ENCODE peak calls at places on chromosomes 7 and 10, in five cellular contexts. S is PC-3, W is HepG2, I is GM23248, M is mammary epithelial cell. L is an unnamed sample.
A peak's percentile ranks its signal among the peaks of the same experiment; 100 is the strongest.

GRCh38 chr7:106356-106755 is 86.0 kb upstream of the FAM20C start:
- DNase-seq in S (no peak), W (no peak), I (no peak), M (no peak), L (no peak)

GRCh38 chr10:85600744-85601081 is 765.9 kb downstream of the GRID1 start:
- DNase-seq in S (no peak), W (no peak), I (no peak), M (no peak), L (no peak)

GRCh38 chr10:90587081-90587491 is 270.8 kb downstream of the HTR7 start:
- DNase-seq in S (peak; percentile 84), W (no peak), I (no peak), M (peak; percentile 72), L (no peak)

GRCh38 chr10:5551531-5552375 is 27.0 kb downstream of the CALML3 start:
- DNase-seq in S (peak; percentile 84), W (no peak), I (no peak), M (peak; percentile 100), L (no peak)

GRCh38 chr10:7593068-7593467 is 73.7 kb downstream of the ITIH5 start:
- DNase-seq in S (no peak), W (no peak), I (peak; percentile 30), M (no peak), L (no peak)

GRCh38 chr10:4847580-4848020 is 21.6 kb downstream of the AKR1E2 start:
- DNase-seq in S (peak; percentile 46), W (no peak), I (peak; percentile 85), M (peak; percentile 17), L (no peak)

GRCh38 chr7:113636727-113637421 is 281.9 kb downstream of the PPP1R3A start:
- DNase-seq in S (peak; percentile 41), W (no peak), I (peak; percentile 18), M (peak; percentile 94), L (no peak)

GRCh38 chr7:20217193-20217948 is at the start of gene MACC1:
- DNase-seq in S (peak; percentile 95), W (no peak), I (no peak), M (peak; percentile 94), L (no peak)

GRCh38 chr7:118005021-118005420 is 131.8 kb upstream of the CTTNBP2 start:
- DNase-seq in S (no peak), W (no peak), I (no peak), M (no peak), L (no peak)

GRCh38 chr7:2738110-2738509 is 50.1 kb downstream of the AMZ1 start:
- DNase-seq in S (no peak), W (no peak), I (no peak), M (no peak), L (no peak)

GRCh38 chr7:20307119-20307518 is 23.6 kb upstream of the ITGB8 start:
- DNase-seq in S (no peak), W (no peak), I (peak; percentile 31), M (no peak), L (no peak)

GRCh38 chr7:150425670-150426069 is 24.8 kb upstream of the GIMAP8 start:
- DNase-seq in S (no peak), W (no peak), I (no peak), M (no peak), L (no peak)

GRCh38 chr10:132845780-132846595 is 60.0 kb upstream of the NKX6-2 start:
- DNase-seq in S (no peak), W (no peak), I (no peak), M (no peak), L (no peak)

GRCh38 chr7:30493231-30493630 is 11.4 kb downstream of the GGCT start:
- DNase-seq in S (no peak), W (peak; percentile 34), I (no peak), M (no peak), L (no peak)

GRCh38 chr7:76257973-76258372 is 44.5 kb upstream of the HSPB1 start:
- DNase-seq in S (no peak), W (peak; percentile 23), I (no peak), M (no peak), L (no peak)

GRCh38 chr10:132037676-132037975 is 28.1 kb upstream of the JAKMIP3 start:
- DNase-seq in S (no peak), W (no peak), I (no peak), M (no peak), L (no peak)

GRCh38 chr10:4939224-4940072 is 23.8 kb upstream of the AKR1C1 start:
- DNase-seq in S (peak; percentile 43), W (peak; percentile 62), I (peak; percentile 63), M (peak; percentile 22), L (no peak)

GRCh38 chr10:79403441-79404230 is 41.8 kb downstream of the ZCCHC24 start:
- DNase-seq in S (peak; percentile 82), W (peak; percentile 87), I (no peak), M (peak; percentile 10), L (no peak)

GRCh38 chr7:116395125-116395791 is 104.3 kb upstream of the CAV2 start:
- DNase-seq in S (peak; percentile 92), W (no peak), I (peak; percentile 94), M (peak; percentile 93), L (no peak)

GRCh38 chr7:14021069-14021468 is 31.6 kb upstream of the ETV1 start:
- DNase-seq in S (peak; percentile 69), W (no peak), I (peak; percentile 61), M (peak; percentile 78), L (no peak)

GRCh38 chr10:4810093-4810492 is 15.9 kb upstream of the AKR1E2 start:
- DNase-seq in S (no peak), W (no peak), I (no peak), M (no peak), L (no peak)

GRCh38 chr7:129373651-129374428 is 60.4 kb upstream of the STRIP2 start:
- DNase-seq in S (no peak), W (no peak), I (no peak), M (no peak), L (no peak)

GRCh38 chr7:97013555-97013954 is 8.2 kb downstream of the DLX6 start:
- DNase-seq in S (no peak), W (no peak), I (no peak), M (no peak), L (no peak)

GRCh38 chr10:5892007-5892406 is 2.0 kb downstream of the FBH1 start:
- DNase-seq in S (no peak), W (no peak), I (peak; percentile 70), M (no peak), L (no peak)

GRCh38 chr7:79436378-79436777 is 17.1 kb downstream of the MAGI2 start:
- DNase-seq in S (peak; percentile 40), W (no peak), I (peak; percentile 37), M (no peak), L (no peak)

GRCh38 chr10:51117794-51118193 is 43.5 kb downstream of the PRKG1 start:
- DNase-seq in S (no peak), W (no peak), I (peak; percentile 43), M (no peak), L (no peak)

GRCh38 chr10:72756674-72757385 is 64.9 kb downstream of the MCU start:
- DNase-seq in S (no peak), W (no peak), I (no peak), M (no peak), L (no peak)

GRCh38 chr10:103917326-103918052 is 495 bp downstream of the STN1 start:
- DNase-seq in S (no peak), W (peak; percentile 18), I (peak; percentile 76), M (no peak), L (no peak)

GRCh38 chr10:14436233-14436632 is 105.5 kb upstream of the FRMD4A start:
- DNase-seq in S (no peak), W (no peak), I (no peak), M (no peak), L (no peak)
- H3K9ac ChIP-seq in S (no peak overlapping the region), W (no peak overlapping the region), I (no peak overlapping the region), M (no peak overlapping the region), L (no peak overlapping the region)

GRCh38 chr7:157947504-157947903 is 610.7 kb downstream of the DNAJB6 start:
- DNase-seq in S (no peak), W (no peak), I (no peak), M (no peak), L (no peak)
- H3K9me3 ChIP-seq in S (peaks cover 5% of the 10 kb centered on the region), W (peaks cover 8% of the 10 kb centered on the region), I (no peaks in the 10 kb centered on the region), M (peaks cover 23% of the 10 kb centered on the region), L (peaks cover 2% of the 10 kb centered on the region)

GRCh38 chr10:43458227-43458626 is 21.3 kb downstream of the ZNF487 start:
- DNase-seq in S (no peak), W (no peak), I (no peak), M (no peak), L (no peak)

GRCh38 chr10:43448742-43449141 is 11.8 kb downstream of the ZNF487 start:
- DNase-seq in S (no peak), W (no peak), I (no peak), M (no peak), L (no peak)

GRCh38 chr10:43452356-43452914 is 15.5 kb downstream of the ZNF487 start:
- DNase-seq in S (no peak), W (no peak), I (peak; percentile 52), M (peak; percentile 22), L (no peak)

DNA sequence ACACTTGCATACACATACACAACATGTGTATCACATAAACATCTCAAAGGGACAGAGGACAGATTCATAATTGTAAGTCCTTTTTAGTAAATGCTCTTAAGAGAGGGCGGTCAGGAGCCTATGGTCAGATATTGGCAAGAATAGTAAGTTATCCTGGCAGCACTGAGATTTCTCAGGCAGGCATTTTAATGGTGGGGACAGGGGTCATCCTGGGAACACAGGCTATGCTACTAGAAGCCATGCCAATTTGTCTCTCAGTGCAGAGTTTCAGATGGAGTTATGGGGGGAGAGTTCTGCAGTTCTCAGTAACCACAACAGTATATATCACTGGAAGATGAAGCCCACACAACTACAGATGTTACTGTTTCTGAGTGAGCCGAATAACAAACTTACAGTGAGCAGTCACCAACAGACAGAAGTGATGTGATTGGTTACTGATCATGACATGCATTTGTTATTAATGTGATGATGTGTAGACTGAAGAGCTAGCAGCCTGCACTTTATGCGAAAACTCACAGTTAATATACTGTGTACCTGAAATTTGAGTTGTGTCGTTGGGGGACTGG is 16.4 kb downstream of the ZNF487 start:
- DNase-seq in S (no peak), W (no peak), I (peak; percentile 43), M (no peak), L (peak; percentile 48)
- H3K9ac ChIP-seq in S (no peak overlapping the region), W (no peak overlapping the region), I (no peak overlapping the region), M (no peak overlapping the region), L (peak overlapping the region; percentile 86)

DNA sequence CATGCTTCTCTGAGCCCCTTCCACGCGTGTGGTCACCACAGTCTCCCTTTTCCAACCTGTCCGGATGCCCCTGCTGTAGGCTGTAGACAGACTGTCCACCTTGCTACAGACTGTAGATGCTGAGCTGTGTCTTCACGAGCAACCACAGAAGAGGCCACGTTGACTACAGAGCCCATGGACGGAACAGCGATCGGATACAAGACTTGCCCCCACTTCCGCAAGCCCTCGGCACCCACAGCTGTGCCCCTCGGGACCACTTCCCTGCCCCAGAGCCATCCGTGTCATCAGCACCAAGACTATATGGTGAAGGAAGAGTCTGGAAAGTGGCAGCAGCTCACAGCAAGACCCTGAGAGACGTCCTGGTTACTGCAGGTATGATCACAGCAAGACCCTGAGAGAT is 491.4 kb downstream of the DNAJB6 start:
- DNase-seq in S (no peak), W (no peak), I (no peak), M (no peak), L (no peak)
- H3K9me3 ChIP-seq in S (no peaks in the 10 kb centered on the region), W (no peaks in the 10 kb centered on the region), I (no peaks in the 10 kb centered on the region), M (peaks cover 31% of the 10 kb centered on the region), L (no peaks in the 10 kb centered on the region)

L was measured in DND-41.